ENCODE peak calls at places on chromosomes 1 and 21, in six cellular contexts. Q, L, U, G, F and N are unnamed samples. For H3K4me1, the result is how much of the 10 kb centered on the place peaks cover.

GRCh38 chr1:16521288-16521583 is 7.2 kb upstream of the RNU1-1 start:
- DNase-seq in Q (no peak), L (no peak), U (no peak), G (no peak), F (no peak), N (peak)

GRCh38 chr1:169109561-169110134 is 3.2 kb downstream of the ATP1B1 start:
- DNase-seq in Q (no peak), L (peak), U (peak), G (peak), F (no peak), N (peak)

GRCh38 chr1:27883536-27884181 is 11.3 kb downstream of the THEMIS2 start:
- DNase-seq in Q (peak), L (no peak), U (no peak), G (no peak), F (peak), N (no peak)

GRCh38 chr1:26970810-26971209 is 10.5 kb upstream of the KDF1 start:
- DNase-seq in Q (no peak), L (no peak), U (no peak), G (no peak), F (no peak), N (no peak)

GRCh38 chr1:96253281-96254035 is 468.1 kb upstream of the PTBP2 start:
- DNase-seq in Q (no peak), L (no peak), U (no peak), G (no peak), F (no peak), N (no peak)

GRCh38 chr1:181392613-181393170 is 90.6 kb upstream of the CACNA1E start:
- DNase-seq in Q (no peak), L (no peak), U (no peak), G (no peak), F (no peak), N (no peak)

GRCh38 chr1:74690909-74691308 is 17.3 kb upstream of the ERICH3 start:
- DNase-seq in Q (no peak), L (no peak), U (no peak), G (no peak), F (no peak), N (no peak)

GRCh38 chr1:183163311-183163710 is 22.8 kb upstream of the LAMC2 start:
- DNase-seq in Q (no peak), L (no peak), U (no peak), G (no peak), F (no peak), N (no peak)

GRCh38 chr21:46189213-46189958 is 5.1 kb upstream of the SPATC1L start:
- DNase-seq in Q (peak), L (no peak), U (no peak), G (no peak), F (no peak), N (no peak)

GRCh38 chr1:213281610-213282316 is 230.7 kb downstream of the RPS6KC1 start:
- DNase-seq in Q (no peak), L (no peak), U (no peak), G (no peak), F (peak), N (peak)

GRCh38 chr1:186498695-186499389 is 37.9 kb upstream of the PDC start:
- DNase-seq in Q (no peak), L (no peak), U (peak), G (no peak), F (no peak), N (no peak)

GRCh38 chr1:170267317-170267716 is 121.6 kb downstream of the NTMT2 start:
- DNase-seq in Q (no peak), L (no peak), U (peak), G (peak), F (no peak), N (peak)

GRCh38 chr1:185441608-185442007 is 124.6 kb upstream of the IVNS1ABP start:
- DNase-seq in Q (no peak), L (no peak), U (peak), G (no peak), F (no peak), N (no peak)

GRCh38 chr1:16677552-16678423 is 11.0 kb upstream of the RNU1-3 start:
- DNase-seq in Q (peak), L (peak), U (peak), G (peak), F (peak), N (peak)

GRCh38 chr1:100924212-100924611 is 28.3 kb downstream of the SLC30A7 start:
- DNase-seq in Q (no peak), L (no peak), U (no peak), G (no peak), F (no peak), N (no peak)

GRCh38 chr1:40696294-40696693 is 4.8 kb downstream of the NFYC start:
- DNase-seq in Q (no peak), L (no peak), U (no peak), G (no peak), F (no peak), N (no peak)

GRCh38 chr1:58149266-58149812 is 397.2 kb downstream of the OMA1 start:
- DNase-seq in Q (no peak), L (no peak), U (no peak), G (no peak), F (no peak), N (no peak)

GRCh38 chr1:98940680-98941079 is 64.0 kb downstream of the PLPPR5 start:
- DNase-seq in Q (no peak), L (no peak), U (peak), G (no peak), F (no peak), N (no peak)

GRCh38 chr1:28010979-28011378 is 51.2 kb downstream of the XKR8 start:
- DNase-seq in Q (no peak), L (no peak), U (no peak), G (no peak), F (no peak), N (no peak)

GRCh38 chr1:209650454-209650853 is 1.8 kb downstream of the LAMB3 start:
- DNase-seq in Q (no peak), L (no peak), U (no peak), G (no peak), F (no peak), N (no peak)

GRCh38 chr1:58546520-58547308 is at the start of gene OMA1:
- DNase-seq in Q (peak), L (peak), U (peak), G (peak), F (peak), N (peak)

GRCh38 chr1:200918006-200918405 is 23.3 kb downstream of the INAVA start:
- DNase-seq in Q (no peak), L (no peak), U (no peak), G (no peak), F (no peak), N (no peak)

GRCh38 chr1:200916681-200917080 is 22.0 kb downstream of the INAVA start:
- DNase-seq in Q (no peak), L (no peak), U (no peak), G (no peak), F (no peak), N (no peak)

GRCh38 chr1:200916152-200916551 is 21.5 kb downstream of the INAVA start:
- DNase-seq in Q (no peak), L (no peak), U (no peak), G (no peak), F (no peak), N (peak)

GRCh38 chr1:200919386-200919785 is 24.7 kb downstream of the INAVA start:
- DNase-seq in Q (no peak), L (no peak), U (no peak), G (no peak), F (no peak), N (no peak)

GRCh38 chr1:200917291-200917817 is 22.7 kb downstream of the INAVA start:
- DNase-seq in Q (no peak), L (no peak), U (peak), G (peak), F (no peak), N (peak)
- TF ChIP-seq CTCF in Q (no peak), L (no peak), U (no peak), G (no peak), F (no peak), N (no peak)

GRCh38 chr1:18452550-18452949 is 28.2 kb upstream of the KLHDC7A start:
- DNase-seq in Q (no peak), L (no peak), U (peak), G (peak), F (no peak), N (peak)
- H3K4me1 ChIP-seq in Q (under half), L (under half), U (under half), G (under half), F (under half), N (under half)

DNA sequence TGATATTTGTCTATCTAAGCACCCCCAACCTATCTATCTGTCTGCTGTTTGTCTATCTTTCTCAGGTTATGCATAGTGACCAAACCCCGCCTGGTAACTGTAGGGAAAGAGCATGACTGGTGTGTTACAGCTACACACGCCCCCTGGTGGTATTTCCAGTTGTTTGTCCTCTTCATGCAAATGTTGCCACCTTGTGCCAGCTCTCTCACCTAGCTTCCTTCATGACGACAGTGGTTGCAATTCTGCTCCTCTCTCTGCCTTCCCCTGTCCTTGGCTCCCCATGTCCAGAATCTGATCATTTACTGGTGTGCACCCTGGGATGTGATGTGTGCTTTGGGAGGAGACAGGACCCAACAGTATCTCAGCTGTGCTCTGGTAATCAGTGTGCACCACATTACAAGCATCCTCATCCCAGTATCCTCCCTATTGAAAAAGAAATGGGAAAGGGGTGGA is 8.1 kb upstream of the INKA2 start:
- DNase-seq in Q (no peak), L (no peak), U (peak), G (peak), F (no peak), N (peak)
- TF ChIP-seq CTCF in Q (peak), L (peak), U (peak), G (peak), F (peak), N (peak)

DNA sequence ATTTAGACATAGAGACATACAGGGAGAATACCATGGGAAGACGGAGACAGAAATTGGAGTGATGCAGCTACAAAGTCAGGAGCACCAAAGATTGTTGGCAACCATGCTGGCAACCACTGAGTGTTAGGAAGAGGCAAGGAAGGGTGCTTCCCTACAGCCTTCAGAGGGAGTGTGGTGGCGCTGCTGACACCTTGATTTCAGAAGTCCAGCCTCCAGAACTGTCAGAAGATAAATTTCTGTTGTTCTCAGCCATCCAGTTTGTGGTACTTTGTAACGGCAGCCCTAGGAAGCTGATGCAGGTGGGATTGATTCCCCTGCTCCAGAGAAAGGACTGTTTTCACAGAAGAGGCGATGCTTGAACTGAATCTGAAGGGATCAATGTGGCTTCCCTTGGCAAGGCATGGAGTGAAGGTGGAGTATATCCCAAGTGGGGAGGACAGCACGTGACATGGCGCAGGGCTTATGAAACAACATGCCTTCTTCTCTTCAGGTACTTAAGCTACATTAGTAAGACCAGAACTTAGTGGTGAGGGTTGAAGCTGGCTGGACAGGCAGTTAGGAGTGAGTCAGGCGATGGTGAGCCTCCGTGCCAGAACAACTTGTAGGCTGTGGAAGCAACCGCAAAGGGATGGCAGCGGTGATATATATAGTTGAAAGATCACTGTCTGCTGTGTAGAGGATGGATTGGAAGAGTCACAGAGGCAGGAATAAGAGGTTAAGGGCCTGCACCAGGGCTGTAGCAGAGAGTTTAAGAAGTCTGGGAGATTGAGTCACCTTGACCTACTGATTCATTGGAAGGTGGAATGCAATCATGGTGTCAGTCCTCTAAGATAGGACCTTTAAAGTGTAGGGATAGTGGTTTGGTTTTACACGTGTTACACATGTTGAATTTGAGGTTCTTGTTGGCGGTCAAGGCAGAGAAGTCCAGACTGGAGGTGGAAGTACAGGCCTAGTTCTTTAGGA is 2.1 kb downstream of the LEPR start:
- DNase-seq in Q (no peak), L (no peak), U (no peak), G (no peak), F (no peak), N (no peak)
- H3K4me1 ChIP-seq in Q (under half), L (under half), U (under half), G (under half), F (under half), N (under half)